ENCODE peak calls at places on chromosomes 12 and 14, in four cellular contexts. T, E, K and A are unnamed samples.

GRCh38 chr12:58883576-58884334 is 36.5 kb downstream of the LRIG3 start:
- DNase-seq in T (no peak), E (no peak), K (no peak), A (no peak)

GRCh38 chr12:88185988-88186387 is 43.9 kb downstream of the TMTC3 start:
- DNase-seq in T (no peak), E (peak), K (no peak), A (no peak)

GRCh38 chr12:124296295-124296915 is 1.5 kb downstream of the RFLNA start:
- DNase-seq in T (no peak), E (no peak), K (no peak), A (no peak)

GRCh38 chr12:113152196-113152834 is 2.8 kb downstream of the CFAP73 start:
- DNase-seq in T (no peak), E (no peak), K (no peak), A (no peak)

GRCh38 chr12:53944907-53945847 is 6.5 kb downstream of the HOXC13 start:
- DNase-seq in T (no peak), E (no peak), K (no peak), A (no peak)

GRCh38 chr12:80033457-80033856 is 65.9 kb upstream of the OTOGL start:
- DNase-seq in T (no peak), E (peak), K (no peak), A (no peak)

GRCh38 chr12:26010293-26010821 is 51.9 kb downstream of the RASSF8 start:
- DNase-seq in T (no peak), E (peak), K (no peak), A (no peak)

GRCh38 chr12:95096852-95097251 is 23.4 kb upstream of the NR2C1 start:
- DNase-seq in T (peak), E (no peak), K (no peak), A (no peak)

GRCh38 chr14:100408350-100409015 is 85.3 kb downstream of the SLC25A47 start:
- DNase-seq in T (no peak), E (peak), K (no peak), A (no peak)

GRCh38 chr12:67220065-67220464 is 49.1 kb upstream of the CAND1 start:
- DNase-seq in T (peak), E (peak), K (no peak), A (no peak)
- TF ChIP-seq CTCF in T (peak), E (no peak), K (peak), A (no peak)

GRCh38 chr14:35944847-35945246 is 118.7 kb downstream of the BRMS1L start:
- DNase-seq in T (no peak), E (peak), K (no peak), A (no peak)
- TF ChIP-seq CTCF in T (no peak), E (no peak), K (no peak), A (peak)

GRCh38 chr12:130609966-130610365 is 106.1 kb downstream of the RIMBP2 start:
- DNase-seq in T (no peak), E (no peak), K (no peak), A (no peak)
- TF ChIP-seq CTCF in T (no peak), E (no peak), K (no peak), A (no peak)

GRCh38 chr12:12534134-12534866 is 28.4 kb downstream of the DUSP16 start:
- DNase-seq in T (no peak), E (no peak), K (peak), A (no peak)
- TF ChIP-seq CTCF in T (no peak), E (no peak), K (no peak), A (no peak)

GRCh38 chr14:71374989-71375388 is 467.7 kb downstream of the PCNX1 start:
- DNase-seq in T (no peak), E (no peak), K (no peak), A (no peak)
- TF ChIP-seq CTCF in T (no peak), E (no peak), K (no peak), A (no peak)